ENCODE peak calls at places on chromosomes 2 and 18, in eight cellular contexts. U is GM23338, R is MM.1S, X is neural progenitor cell, Q is GM23248, D is hepatocyte, M is HCT116, I is SK-N-SH. B is an unnamed sample.

GRCh38 chr2:71929482-71929772 is 218.2 kb downstream of the CYP26B1 start:
- DNase-seq in U (no peak), R (no peak), X (no peak), Q (no peak), D (no peak), M (no peak), I (no peak), B (no peak)

GRCh38 chr2:11938196-11938595 is 191.8 kb downstream of the LPIN1 start:
- DNase-seq in U (no peak), R (no peak), X (peak; percentile 10), Q (no peak), D (no peak), M (no peak), I (no peak), B (no peak)

GRCh38 chr18:12423820-12424219 is 16.1 kb downstream of the PRELID3A start:
- DNase-seq in U (no peak), R (no peak), X (no peak), Q (no peak), D (peak; percentile 61), M (no peak), I (no peak), B (peak; percentile 33)

GRCh38 chr18:7272268-7273049 is 41.6 kb downstream of the LRRC30 start:
- DNase-seq in U (peak; percentile 89), R (peak; percentile 77), X (peak; percentile 89), Q (peak; percentile 86), D (peak; percentile 84), M (no peak), I (peak; percentile 71), B (peak; percentile 88)

GRCh38 chr2:2536416-2537056 is 205.5 kb upstream of the MYT1L start:
- DNase-seq in U (no peak), R (no peak), X (no peak), Q (no peak), D (peak; percentile 29), M (no peak), I (no peak), B (no peak)

GRCh38 chr18:43507842-43508481 is 230.7 kb upstream of the SYT4 start:
- DNase-seq in U (peak; percentile 24), R (no peak), X (no peak), Q (peak; percentile 0), D (no peak), M (no peak), I (no peak), B (no peak)

GRCh38 chr2:97747716-97748115 is 34.3 kb downstream of the ZAP70 start:
- DNase-seq in U (no peak), R (no peak), X (no peak), Q (peak; percentile 79), D (no peak), M (no peak), I (no peak), B (no peak)

GRCh38 chr2:237864030-237864931 is 4.9 kb downstream of the RAMP1 start:
- DNase-seq in U (no peak), R (no peak), X (no peak), Q (no peak), D (no peak), M (no peak), I (no peak), B (peak; percentile 6)

GRCh38 chr18:75097491-75098225 is 111.3 kb downstream of the PTGR3 start:
- DNase-seq in U (no peak), R (no peak), X (no peak), Q (no peak), D (no peak), M (no peak), I (no peak), B (no peak)

GRCh38 chr18:76441668-76442412 is 53.2 kb downstream of the ZNF516 start:
- DNase-seq in U (no peak), R (no peak), X (no peak), Q (no peak), D (no peak), M (no peak), I (no peak), B (no peak)

GRCh38 chr2:162212366-162212765 is 30.9 kb downstream of the FAP start:
- DNase-seq in U (no peak), R (no peak), X (no peak), Q (peak; percentile 68), D (no peak), M (no peak), I (no peak), B (peak; percentile 38)

GRCh38 chr18:32542221-32542798 is 71.6 kb upstream of the GAREM1 start:
- DNase-seq in U (peak; percentile 21), R (no peak), X (peak; percentile 13), Q (no peak), D (no peak), M (no peak), I (no peak), B (no peak)

GRCh38 chr2:242041816-242042215 is 172.3 kb downstream of the RTP5 start:
- DNase-seq in U (no peak), R (no peak), X (no peak), Q (no peak), D (no peak), M (no peak), I (no peak), B (no peak)

GRCh38 chr2:26608557-26608956 is 32.6 kb downstream of the CIB4 start:
- DNase-seq in U (no peak), R (no peak), X (no peak), Q (no peak), D (no peak), M (no peak), I (no peak), B (no peak)
- H3K27me3 ChIP-seq in U (no peaks in the 10 kb centered on the region), R (peaks cover 99% of the 10 kb centered on the region), X (peaks cover 6% of the 10 kb centered on the region), Q (peaks cover 55% of the 10 kb centered on the region), D (no peaks in the 10 kb centered on the region), M (no peaks in the 10 kb centered on the region), I (peaks cover 41% of the 10 kb centered on the region), B (no peaks in the 10 kb centered on the region)

GRCh38 chr2:127016329-127016728 is 90.6 kb downstream of the BIN1 start:
- DNase-seq in U (no peak), R (no peak), X (no peak), Q (no peak), D (no peak), M (no peak), I (no peak), B (no peak)

GRCh38 chr2:127014224-127014623 is 92.7 kb downstream of the BIN1 start:
- DNase-seq in U (no peak), R (no peak), X (no peak), Q (no peak), D (no peak), M (no peak), I (no peak), B (peak; percentile 24)

GRCh38 chr2:127015106-127015910 is 91.6 kb downstream of the BIN1 start:
- DNase-seq in U (no peak), R (no peak), X (no peak), Q (peak; percentile 58), D (no peak), M (no peak), I (no peak), B (peak; percentile 14)

GRCh38 chr2:127012868-127013267 is 94.1 kb downstream of the BIN1 start:
- DNase-seq in U (no peak), R (no peak), X (no peak), Q (peak; percentile 63), D (no peak), M (no peak), I (no peak), B (no peak)

GRCh38 chr2:127014630-127015029 is 92.3 kb downstream of the BIN1 start:
- DNase-seq in U (no peak), R (no peak), X (no peak), Q (peak; percentile 97), D (peak; percentile 46), M (no peak), I (no peak), B (peak; percentile 89)
- TF ChIP-seq EZH2phosphoT487 in U (no peak), R (no peak), X (no peak), Q (no peak), D (no peak), M (no peak), I (no peak), B (no peak)

GRCh38 chr2:120251863-120252206 is 817 bp upstream of the RALB start:
- DNase-seq in U (no peak), R (no peak), X (no peak), Q (no peak), D (no peak), M (no peak), I (no peak), B (no peak)
- H3K27me3 ChIP-seq in U (peaks cover 55% of the 10 kb centered on the region), R (peaks cover 9% of the 10 kb centered on the region), X (peaks cover 32% of the 10 kb centered on the region), Q (no peaks in the 10 kb centered on the region), D (no peaks in the 10 kb centered on the region), M (no peaks in the 10 kb centered on the region), I (no peaks in the 10 kb centered on the region), B (no peaks in the 10 kb centered on the region)

DNA sequence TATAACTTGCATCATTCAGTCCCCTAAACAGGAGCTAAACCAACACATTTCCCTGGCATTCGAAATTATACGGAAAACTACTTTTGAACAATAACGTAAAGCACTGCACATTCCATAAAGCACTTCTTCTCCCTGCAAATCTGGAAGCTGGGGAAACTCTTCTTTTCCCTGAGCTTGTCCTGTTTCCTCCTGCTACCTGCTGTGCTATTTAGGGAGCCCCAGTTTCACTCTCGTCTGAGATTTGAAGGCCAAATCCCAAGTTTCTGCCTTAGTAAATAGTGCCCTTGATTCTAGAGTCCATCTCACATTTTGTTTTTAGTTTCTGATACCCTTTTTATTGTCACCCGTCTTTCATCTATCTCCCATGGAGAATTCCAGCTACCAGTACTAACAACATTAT is 67.7 kb upstream of the OSR1 start:
- DNase-seq in U (peak; percentile 21), R (no peak), X (no peak), Q (no peak), D (no peak), M (no peak), I (no peak), B (no peak)
- TF ChIP-seq EZH2phosphoT487 in U (no peak), R (no peak), X (no peak), Q (no peak), D (no peak), M (no peak), I (no peak), B (no peak)

GRCh38 chr18:9742588-9743131 is 34.6 kb downstream of the RAB31 start:
- DNase-seq in U (no peak), R (no peak), X (no peak), Q (peak; percentile 42), D (no peak), M (no peak), I (no peak), B (peak; percentile 42)
- H3K27me3 ChIP-seq in U (no peaks in the 10 kb centered on the region), R (no peaks in the 10 kb centered on the region), X (no peaks in the 10 kb centered on the region), Q (no peaks in the 10 kb centered on the region), D (no peaks in the 10 kb centered on the region), M (peaks cover 4% of the 10 kb centered on the region), I (no peaks in the 10 kb centered on the region), B (no peaks in the 10 kb centered on the region)

GRCh38 chr2:196902828-196903227 is 23.7 kb downstream of the PGAP1 start:
- DNase-seq in U (no peak), R (no peak), X (no peak), Q (peak; percentile 36), D (no peak), M (no peak), I (no peak), B (peak; percentile 77)
- TF ChIP-seq EZH2phosphoT487 in U (no peak), R (no peak), X (no peak), Q (no peak), D (no peak), M (no peak), I (no peak), B (no peak)

B was measured in PC-3.